ENCODE peak calls at places on chromosomes 5 and 9, in seven cellular contexts. X is NCI-H1417; A is left cardiac atrium; R is iPS-NIHi11; V is NCI-H748 treated with DMSO at 0.1 percent for 48 hours; U is esophagus muscularis mucosa; Z is stimulated activated CD8-positive, alpha-beta memory T cell treated with anti-CD3 and anti-CD28 coated beads, Interleukin-4, amount 100 ng/mL, for 48 hours. Q is an unnamed sample.

GRCh38 chr5:39588176-39588575 is 163.4 kb upstream of the DAB2 start:
- DNase-seq in X (no peak), U (no peak), Z (no peak), R (no peak), V (no peak), A (no peak), Q (no peak)

GRCh38 chr9:110319781-110320180 is 17.9 kb downstream of the TXNDC8 start:
- DNase-seq in Z (no peak), U (no peak), V (no peak), R (no peak), X (no peak), A (no peak), Q (no peak)

GRCh38 chr9:126392662-126393383 is 66.2 kb downstream of the MVB12B start:
- DNase-seq in V (no peak), R (no peak), X (no peak), U (no peak), Z (no peak), A (no peak), Q (no peak)

GRCh38 chr9:109935406-109936087 is 155.5 kb downstream of the PALM2AKAP2 start:
- DNase-seq in X (no peak), U (no peak), Z (no peak), A (no peak), R (no peak), V (no peak), Q (no peak)

GRCh38 chr5:168477060-168477459 is 9.2 kb upstream of the RARS1 start:
- DNase-seq in A (no peak), V (no peak), X (no peak), Z (no peak), R (no peak), U (peak), Q (no peak)

GRCh38 chr9:16245756-16246440 is 624.6 kb downstream of the BNC2 start:
- DNase-seq in U (no peak), A (no peak), V (no peak), Z (no peak), X (no peak), R (no peak), Q (no peak)

GRCh38 chr5:115583474-115583873 is 18.8 kb downstream of the TICAM2 start:
- DNase-seq in U (no peak), Z (no peak), X (no peak), V (no peak), R (no peak), A (no peak), Q (no peak)

GRCh38 chr5:105677291-105677690 is 1993.4 kb downstream of the EFNA5 start:
- DNase-seq in A (no peak), Z (no peak), V (no peak), U (no peak), R (no peak), X (no peak), Q (no peak)

GRCh38 chr9:93143830-93144530 is 9.9 kb upstream of the NINJ1 start:
- DNase-seq in R (peak), A (no peak), U (no peak), X (no peak), V (no peak), Z (peak), Q (peak)

GRCh38 chr9:70883056-70883455 is 238.4 kb downstream of the TRPM3 start:
- DNase-seq in U (no peak), R (no peak), A (no peak), X (no peak), Z (no peak), V (no peak), Q (no peak)

GRCh38 chr5:128826290-128826689 is 139.0 kb upstream of the SLC27A6 start:
- DNase-seq in V (no peak), R (no peak), A (no peak), Z (no peak), X (no peak), U (no peak), Q (no peak)

GRCh38 chr5:112921031-112921832 is 795 bp downstream of the REEP5 start:
- DNase-seq in X (peak), R (peak), V (peak), Z (peak), U (no peak), A (peak), Q (peak)

GRCh38 chr5:16588434-16589214 is 28.2 kb downstream of the RETREG1 start:
- DNase-seq in Z (no peak), R (no peak), V (peak), X (no peak), A (no peak), U (no peak), Q (no peak)

GRCh38 chr5:122192883-122193496 is 63.6 kb downstream of the ZNF474 start:
- DNase-seq in U (no peak), A (no peak), X (peak), V (peak), Z (no peak), R (peak), Q (no peak)

GRCh38 chr9:4117835-4118610 is 181.8 kb downstream of the GLIS3 start:
- DNase-seq in A (no peak), R (peak), U (no peak), Z (peak), X (no peak), V (no peak), Q (peak)

GRCh38 chr5:14109041-14109747 is 33.9 kb upstream of the TRIO start:
- DNase-seq in A (peak), U (no peak), Z (peak), X (no peak), V (no peak), R (no peak), Q (no peak)

GRCh38 chr9:123360161-123361085 is 4.4 kb downstream of the CRB2 start:
- DNase-seq in U (no peak), V (no peak), Z (peak), A (peak), R (peak), X (peak), Q (no peak)

GRCh38 chr5:40631236-40631635 is 48.5 kb upstream of the PTGER4 start:
- DNase-seq in X (no peak), Z (no peak), V (no peak), U (no peak), R (no peak), A (no peak), Q (no peak)

GRCh38 chr5:57276353-57276752 is 102.5 kb downstream of the GPBP1 start:
- DNase-seq in Z (peak), V (no peak), A (no peak), U (no peak), R (no peak), X (no peak), Q (no peak)